ENCODE peak calls at places on chromosome 19, in six cellular contexts. X, F, C, E, A and Z are unnamed samples.

GRCh38 chr19:23787106-23787505 is 28.4 kb upstream of the ZNF681 start:
- DNase-seq in F (peak), C (peak), E (no peak), A (no peak), X (no peak), Z (no peak)

GRCh38 chr19:11286312-11286974 is 9.5 kb upstream of the TSPAN16 start:
- DNase-seq in F (peak), A (peak), E (no peak), X (no peak), C (peak), Z (no peak)

GRCh38 chr19:35315883-35316282 is 13.1 kb upstream of the CD22 start:
- DNase-seq in A (no peak), C (no peak), E (no peak), F (no peak), X (no peak), Z (no peak)

GRCh38 chr19:33139165-33139564 is 7.3 kb downstream of the WDR88 start:
- DNase-seq in E (no peak), C (no peak), X (no peak), F (no peak), A (no peak), Z (no peak)

GRCh38 chr19:51552996-51553725 is 17.9 kb upstream of the ZNF175 start:
- DNase-seq in F (peak), X (peak), E (no peak), C (peak), A (peak), Z (peak)

GRCh38 chr19:51010066-51010795 is 8.8 kb upstream of the KLK8 start:
- DNase-seq in X (no peak), E (no peak), A (no peak), C (no peak), F (no peak), Z (no peak)

GRCh38 chr19:56367829-56368711 is 25.3 kb downstream of the ZNF582 start:
- DNase-seq in F (peak), A (peak), E (peak), X (peak), C (peak), Z (peak)

GRCh38 chr19:7533281-7533819 is 2.2 kb upstream of the PNPLA6 start:
- DNase-seq in A (peak), C (peak), F (peak), E (no peak), X (peak), Z (no peak)

GRCh38 chr19:18432275-18433038 is 5.5 kb downstream of the ISYNA1 start:
- DNase-seq in A (no peak), F (no peak), C (peak), X (no peak), E (no peak), Z (no peak)

GRCh38 chr19:8575467-8575997 is 1.7 kb downstream of the MYO1F start:
- DNase-seq in F (peak), A (peak), C (no peak), E (peak), X (peak), Z (no peak)

GRCh38 chr19:6220385-6221191 is 59.2 kb downstream of the MLLT1 start:
- DNase-seq in X (no peak), E (no peak), A (peak), C (no peak), F (peak), Z (no peak)

GRCh38 chr19:13044160-13044853 is 49.0 kb downstream of the NFIX start:
- DNase-seq in F (peak), E (no peak), X (no peak), A (peak), C (no peak), Z (no peak)

GRCh38 chr19:47284324-47284899 is 9.7 kb downstream of the INAFM1 start:
- DNase-seq in X (peak), F (peak), A (peak), E (peak), C (peak), Z (peak)

GRCh38 chr19:795691-796581 is 1.3 kb upstream of the PTBP1 start:
- DNase-seq in E (no peak), C (no peak), F (no peak), X (no peak), A (no peak), Z (no peak)

GRCh38 chr19:50414850-50415660 is 3.7 kb upstream of the SPIB start:
- DNase-seq in C (no peak), E (peak), F (peak), X (peak), A (peak), Z (peak)

GRCh38 chr19:32908641-32909190 is 39.1 kb upstream of the SLC7A9 start:
- DNase-seq in E (no peak), C (no peak), F (no peak), A (no peak), X (no peak), Z (no peak)

GRCh38 chr19:44846455-44847143 is 502 bp downstream of the NECTIN2 start:
- DNase-seq in C (no peak), F (peak), A (peak), E (no peak), X (no peak), Z (peak)

GRCh38 chr19:10143700-10144099 is 24.0 kb upstream of the EIF3G start:
- DNase-seq in A (no peak), X (no peak), F (no peak), E (peak), C (no peak), Z (no peak)

GRCh38 chr19:35856001-35856400 is 710 bp upstream of the KIRREL2 start:
- DNase-seq in A (no peak), E (no peak), F (no peak), C (no peak), X (no peak), Z (peak)

GRCh38 chr19:33208371-33208770 is 14.2 kb downstream of the LRP3 start:
- DNase-seq in A (no peak), X (no peak), F (no peak), E (no peak), C (no peak), Z (no peak)

GRCh38 chr19:14649020-14649419 is 25.6 kb downstream of the ADGRE3 start:
- DNase-seq in F (no peak), C (no peak), A (no peak), E (no peak), X (no peak), Z (no peak)

GRCh38 chr19:46862504-46862835 is 1.7 kb downstream of the ARHGAP35 start:
- DNase-seq in F (peak), C (no peak), A (peak), X (no peak), E (no peak), Z (no peak)

GRCh38 chr19:50952890-50953289 is at the start of gene KLK5:
- DNase-seq in A (peak), C (no peak), E (no peak), X (no peak), F (no peak), Z (no peak)

GRCh38 chr19:50030937-50031336 is 5.1 kb downstream of the ZNF473 start:
- DNase-seq in C (no peak), F (no peak), A (no peak), E (no peak), X (no peak), Z (no peak)

GRCh38 chr19:3459965-3460582 is 20.3 kb downstream of the SMIM24 start:
- DNase-seq in E (no peak), X (no peak), F (no peak), A (no peak), C (no peak), Z (no peak)

GRCh38 chr19:10086904-10087256 is 763 bp downstream of the SHFL start:
- DNase-seq in C (no peak), E (no peak), A (peak), F (no peak), X (no peak), Z (no peak)

GRCh38 chr19:48558018-48558684 is 6.2 kb downstream of the SULT2B1 start:
- DNase-seq in F (peak), E (no peak), X (peak), C (no peak), A (peak), Z (no peak)